ENCODE peak calls at places on chromosomes 12 and 14, in five cellular contexts. W is GM12878, Z is SK-N-SH, K is HCT116, X is HepG2. J is an unnamed sample.

GRCh38 chr14:27995688-27996087 is 770.9 kb upstream of the FOXG1 start:
- DNase-seq in W (no peak), Z (no peak), K (no peak), X (no peak), J (peak; percentile 26)

GRCh38 chr12:89574736-89575208 is 48.9 kb upstream of the POC1B start:
- DNase-seq in W (no peak), Z (no peak), K (no peak), X (peak; percentile 2), J (no peak)

GRCh38 chr12:89351489-89352241 is 636 bp downstream of the DUSP6 start:
- DNase-seq in W (no peak), Z (peak; percentile 69), K (no peak), X (no peak), J (peak; percentile 53)

GRCh38 chr14:61462566-61463195 is 141.3 kb downstream of the PRKCH start:
- DNase-seq in W (no peak), Z (peak; percentile 70), K (no peak), X (peak; percentile 54), J (peak; percentile 28)

GRCh38 chr12:54933381-54933780 is 51.2 kb downstream of the TESPA1 start:
- DNase-seq in W (peak; percentile 2), Z (no peak), K (no peak), X (no peak), J (no peak)

GRCh38 chr14:68938515-68939423 is 40.3 kb downstream of the ACTN1 start:
- DNase-seq in W (no peak), Z (peak; percentile 67), K (no peak), X (peak; percentile 96), J (no peak)

GRCh38 chr12:120373683-120374082 is 4.7 kb upstream of the MSI1 start:
- DNase-seq in W (no peak), Z (no peak), K (no peak), X (no peak), J (no peak)

GRCh38 chr12:25388216-25388615 is 137.5 kb upstream of the KRAS start:
- DNase-seq in W (no peak), Z (no peak), K (no peak), X (no peak), J (no peak)

GRCh38 chr14:87312138-87312537 is 680.8 kb downstream of the GALC start:
- DNase-seq in W (no peak), Z (no peak), K (no peak), X (no peak), J (peak; percentile 91)

GRCh38 chr12:93484315-93484981 is 17.1 kb downstream of the MRPL42 start:
- DNase-seq in W (no peak), Z (no peak), K (no peak), X (no peak), J (peak; percentile 60)

DNA sequence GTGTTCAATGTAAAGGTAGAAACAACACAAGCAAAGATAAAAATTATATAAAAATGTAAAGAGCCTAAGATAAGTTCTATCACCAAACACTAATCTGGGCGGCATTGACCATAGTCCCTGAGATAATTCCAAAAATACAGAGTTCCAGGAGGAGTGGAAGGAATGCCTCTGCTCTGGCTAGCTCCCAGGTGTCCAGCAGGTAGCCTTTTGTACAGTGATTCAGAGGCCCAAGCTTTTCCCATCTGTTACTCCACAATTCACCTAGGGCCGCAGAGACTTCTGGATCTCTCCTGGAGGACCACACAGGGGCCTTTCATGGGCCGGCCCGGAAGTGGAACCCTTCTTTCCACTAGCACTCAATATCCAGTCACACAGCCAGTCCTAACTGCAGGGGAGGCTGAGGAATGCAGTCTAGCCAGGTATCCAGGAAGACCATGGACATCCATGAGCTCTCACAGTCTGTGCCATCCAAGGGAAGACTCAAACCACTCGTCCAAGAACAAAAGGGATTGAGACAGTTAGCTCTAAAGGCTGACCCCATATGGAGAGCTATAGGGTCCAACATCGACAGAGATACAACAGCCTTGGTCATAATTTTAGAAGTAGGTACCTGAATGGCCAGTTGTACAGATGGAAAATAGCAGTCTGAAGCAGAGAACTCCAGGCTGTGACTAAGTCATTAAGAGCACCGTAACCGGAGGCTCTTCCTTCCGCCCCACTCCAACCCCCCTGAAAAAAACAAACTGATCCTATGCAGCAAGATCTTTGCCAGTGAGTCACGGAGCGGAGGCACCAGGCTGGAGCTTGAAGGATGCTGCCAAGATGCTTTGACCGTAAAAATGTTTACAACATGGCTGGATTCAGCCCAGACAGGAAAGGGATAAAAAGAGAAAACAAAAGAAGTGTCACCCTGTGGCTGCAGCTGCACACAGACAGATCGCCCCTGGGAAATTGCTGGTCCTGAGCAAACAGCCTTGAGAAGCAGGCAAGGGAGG is 204.8 kb downstream of the NUAK1 start:
- DNase-seq in W (no peak), Z (peak; percentile 4), K (no peak), X (no peak), J (peak; percentile 60)
- TF ChIP-seq JUND in W (no peak), Z (peak; percentile 96), K (no peak), X (no peak), J (no peak)

DNA sequence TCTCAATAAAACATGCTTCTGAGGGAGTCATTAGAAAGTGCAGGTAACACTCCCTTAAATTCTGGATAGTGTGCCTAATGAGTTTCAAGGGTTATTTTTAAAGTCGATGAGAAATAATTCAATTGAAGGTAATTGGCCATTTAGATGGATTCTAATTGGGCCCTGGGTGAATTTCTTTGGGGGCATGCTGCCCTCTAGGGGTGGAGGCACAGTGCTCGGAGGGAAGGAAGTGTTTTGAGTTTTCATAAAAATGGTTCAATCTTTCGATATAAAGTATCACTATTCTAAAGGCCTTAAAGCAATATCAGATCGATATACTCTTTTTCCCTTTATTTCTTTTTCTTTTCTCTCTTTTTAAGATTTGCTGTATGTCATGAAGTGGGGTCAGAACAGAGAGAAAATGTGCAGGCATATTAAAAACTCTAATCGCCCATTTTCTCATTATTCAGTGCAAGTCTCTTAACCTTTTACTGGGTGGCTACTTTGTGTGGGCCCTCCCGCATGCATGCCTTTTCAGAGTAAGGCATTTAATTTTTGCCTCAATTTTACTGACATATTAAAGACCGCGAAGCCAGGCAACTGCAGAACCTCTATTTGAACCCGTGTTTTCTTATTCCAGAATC is 25.5 kb downstream of the NKX2-8 start:
- DNase-seq in W (no peak), Z (peak; percentile 39), K (peak; percentile 19), X (peak; percentile 45), J (peak; percentile 38)
- TF ChIP-seq JUND in W (no peak), Z (no peak), K (no peak), X (no peak), J (no peak)

GRCh38 chr12:121391619-121392324 is 8.1 kb upstream of the RNF34 start:
- DNase-seq in W (peak; percentile 53), Z (peak; percentile 81), K (no peak), X (no peak), J (peak; percentile 12)

GRCh38 chr12:121388421-121388981 is 11.4 kb upstream of the RNF34 start:
- DNase-seq in W (no peak), Z (no peak), K (no peak), X (peak; percentile 66), J (no peak)

GRCh38 chr12:121392325-121392716 is 7.6 kb upstream of the RNF34 start:
- DNase-seq in W (no peak), Z (peak; percentile 52), K (no peak), X (no peak), J (no peak)

GRCh38 chr12:121390856-121391255 is 9.1 kb upstream of the RNF34 start:
- DNase-seq in W (no peak), Z (no peak), K (no peak), X (no peak), J (no peak)
- TF ChIP-seq JUND in W (no peak), Z (no peak), K (no peak), X (no peak), J (no peak)

GRCh38 chr14:104639889-104640548 is 35.4 kb upstream of the TMEM179 start:
- DNase-seq in W (no peak), Z (peak; percentile 97), K (peak; percentile 27), X (peak; percentile 32), J (peak; percentile 96)
- TF ChIP-seq JUND in W (no peak), Z (no peak), K (no peak), X (no peak), J (no peak)

GRCh38 chr14:98138666-98139065 is 1133.3 kb downstream of the BCL11B start:
- DNase-seq in W (no peak), Z (peak; percentile 17), K (peak; percentile 1), X (no peak), J (no peak)

GRCh38 chr14:98133806-98134205 is 1138.2 kb downstream of the BCL11B start:
- DNase-seq in W (no peak), Z (no peak), K (no peak), X (no peak), J (no peak)

GRCh38 chr14:98137626-98138025 is 1134.4 kb downstream of the BCL11B start:
- DNase-seq in W (no peak), Z (no peak), K (no peak), X (no peak), J (no peak)

GRCh38 chr14:98136019-98136418 is 1136.0 kb downstream of the BCL11B start:
- DNase-seq in W (no peak), Z (no peak), K (no peak), X (no peak), J (no peak)

GRCh38 chr14:98136420-98136819 is 1135.6 kb downstream of the BCL11B start:
- DNase-seq in W (no peak), Z (no peak), K (no peak), X (no peak), J (no peak)
- TF ChIP-seq JUND in W (no peak), Z (no peak), K (no peak), X (no peak), J (no peak)

GRCh38 chr14:90850487-90850886 is 34.3 kb upstream of the TTC7B start:
- DNase-seq in W (no peak), Z (no peak), K (peak; percentile 45), X (peak; percentile 30), J (peak; percentile 77)
- TF ChIP-seq JUND in W (no peak), Z (no peak), K (peak; percentile 71), X (no peak), J (peak; percentile 72)

GRCh38 chr12:21526721-21527345 is 737 bp downstream of the SPX start:
- DNase-seq in W (no peak), Z (no peak), K (no peak), X (no peak), J (no peak)
- TF ChIP-seq JUND in W (no peak), Z (no peak), K (no peak), X (no peak), J (no peak)

DNA sequence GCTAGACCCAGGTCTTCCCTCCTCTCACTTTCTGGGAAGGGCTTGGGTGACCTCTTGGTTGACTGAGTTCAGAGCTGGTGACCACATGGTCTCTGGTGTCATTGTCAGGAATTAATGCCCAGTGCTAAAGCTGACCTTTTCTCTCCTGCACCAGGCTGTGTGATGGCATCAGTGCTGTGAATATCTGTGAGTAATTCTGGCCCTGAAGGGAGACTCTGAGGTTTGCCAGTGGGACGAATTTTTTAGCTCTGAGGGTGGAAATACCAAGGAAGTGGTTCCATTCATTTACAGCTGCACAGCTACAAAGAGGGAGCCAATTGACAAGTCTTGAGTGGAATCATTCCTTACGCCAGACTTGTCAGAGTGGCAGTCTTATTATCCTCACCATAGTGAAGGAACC is 6.2 kb upstream of the KRT86 start:
- DNase-seq in W (no peak), Z (no peak), K (no peak), X (no peak), J (no peak)
- TF ChIP-seq JUND in W (no peak), Z (no peak), K (no peak), X (no peak), J (no peak)

DNA sequence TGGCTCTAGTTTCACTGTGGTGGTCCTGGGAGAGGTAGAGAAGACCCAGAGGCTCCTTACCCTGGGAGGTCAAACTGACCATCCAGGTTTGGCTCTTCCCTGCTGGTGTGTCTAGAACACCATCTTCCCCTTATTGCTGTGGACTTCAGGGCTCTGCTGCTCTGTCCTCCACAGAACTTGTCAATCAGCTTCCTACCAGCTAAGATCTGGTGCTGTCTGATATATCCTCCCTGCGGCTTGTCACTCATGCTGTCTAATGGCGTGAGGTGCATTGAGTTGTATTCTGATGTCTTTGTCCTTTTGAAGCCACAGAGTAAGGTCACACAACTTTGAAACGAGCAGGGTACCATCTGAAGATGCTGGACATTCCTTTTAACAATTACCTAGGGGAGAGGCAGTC is 7.2 kb upstream of the C1RL start:
- DNase-seq in W (no peak), Z (no peak), K (no peak), X (no peak), J (no peak)
- TF ChIP-seq JUND in W (no peak), Z (no peak), K (no peak), X (no peak), J (no peak)

J was measured in T47D.